ENCODE peak calls at places on chromosomes 6 and 20, in six cellular contexts. F, B, N, O, I and Q are unnamed samples.

GRCh38 chr6:144898052-144898689 is 613.0 kb downstream of the UTRN start:
- DNase-seq in F (no peak), B (peak), N (no peak), O (no peak), I (no peak), Q (no peak)

GRCh38 chr6:169427856-169428255 is 174.2 kb upstream of the THBS2 start:
- DNase-seq in F (peak), B (peak), N (peak), O (no peak), I (peak), Q (no peak)

GRCh38 chr20:38267251-38267650 is 6.7 kb upstream of the KIAA1755 start:
- DNase-seq in F (no peak), B (no peak), N (no peak), O (no peak), I (no peak), Q (no peak)

GRCh38 chr6:158911746-158912158 is 88.2 kb downstream of the RSPH3 start:
- DNase-seq in F (no peak), B (no peak), N (no peak), O (no peak), I (no peak), Q (no peak)

GRCh38 chr6:141261016-141261671 is 871.6 kb upstream of the GJE1 start:
- DNase-seq in F (peak), B (no peak), N (no peak), O (no peak), I (no peak), Q (no peak)

GRCh38 chr6:165219629-165220028 is 89.8 kb downstream of the C6orf118 start:
- DNase-seq in F (peak), B (no peak), N (no peak), O (no peak), I (no peak), Q (no peak)

GRCh38 chr6:167678102-167679101 is 148.3 kb upstream of the AFDN start:
- DNase-seq in F (no peak), B (no peak), N (peak), O (peak), I (peak), Q (no peak)

GRCh38 chr6:91135406-91135805 is 548.5 kb upstream of the MAP3K7 start:
- DNase-seq in F (no peak), B (no peak), N (no peak), O (no peak), I (no peak), Q (no peak)

GRCh38 chr6:108561742-108562502 is 1.2 kb downstream of the FOXO3 start:
- DNase-seq in F (peak), B (no peak), N (peak), O (no peak), I (peak), Q (peak)

GRCh38 chr6:14077193-14077853 is 40.2 kb upstream of the CD83 start:
- DNase-seq in F (no peak), B (no peak), N (no peak), O (no peak), I (no peak), Q (no peak)

GRCh38 chr6:50353603-50354002 is 303.9 kb upstream of the DEFB112 start:
- DNase-seq in F (no peak), B (no peak), N (no peak), O (peak), I (no peak), Q (no peak)

GRCh38 chr20:42150230-42150629 is 532.1 kb upstream of the CHD6 start:
- DNase-seq in F (no peak), B (no peak), N (no peak), O (no peak), I (no peak), Q (peak)

GRCh38 chr20:33663161-33664084 is 1.3 kb downstream of the C20orf144 start:
- DNase-seq in F (peak), B (no peak), N (peak), O (no peak), I (peak), Q (peak)

GRCh38 chr6:126112171-126112632 is 125.9 kb downstream of the TRMT11 start:
- DNase-seq in F (peak), B (no peak), N (no peak), O (no peak), I (no peak), Q (no peak)

GRCh38 chr20:33896509-33896908 is 85.4 kb downstream of the CHMP4B start:
- DNase-seq in F (no peak), B (no peak), N (no peak), O (no peak), I (peak), Q (no peak)

GRCh38 chr6:67496191-67496590 is 1138.9 kb upstream of the ADGRB3 start:
- DNase-seq in F (no peak), B (no peak), N (no peak), O (no peak), I (no peak), Q (no peak)

GRCh38 chr20:49619113-49620048 is 51.4 kb upstream of the PTGIS start:
- DNase-seq in F (no peak), B (no peak), N (no peak), O (no peak), I (no peak), Q (no peak)

GRCh38 chr20:49622243-49622642 is 54.3 kb upstream of the PTGIS start:
- DNase-seq in F (no peak), B (no peak), N (no peak), O (no peak), I (no peak), Q (no peak)

GRCh38 chr20:49624317-49624716 is 56.4 kb upstream of the PTGIS start:
- DNase-seq in F (no peak), B (no peak), N (no peak), O (no peak), I (no peak), Q (no peak)

GRCh38 chr20:49618289-49618688 is 50.4 kb upstream of the PTGIS start:
- DNase-seq in F (no peak), B (no peak), N (no peak), O (no peak), I (no peak), Q (no peak)

GRCh38 chr20:49620364-49621240 is 52.7 kb upstream of the PTGIS start:
- DNase-seq in F (no peak), B (no peak), N (no peak), O (no peak), I (no peak), Q (no peak)
- H3K4me3 ChIP-seq in F (no peak), B (no peak), N (no peak), O (no peak), I (no peak), Q (no peak)

GRCh38 chr20:35054804-35055203 is 37.8 kb downstream of the TRPC4AP start:
- DNase-seq in F (no peak), B (no peak), N (no peak), O (no peak), I (no peak), Q (no peak)

GRCh38 chr20:35058184-35058583 is 34.4 kb downstream of the TRPC4AP start:
- DNase-seq in F (no peak), B (no peak), N (no peak), O (no peak), I (no peak), Q (no peak)

GRCh38 chr20:35059612-35060011 is 33.0 kb downstream of the TRPC4AP start:
- DNase-seq in F (no peak), B (no peak), N (no peak), O (no peak), I (no peak), Q (no peak)

GRCh38 chr20:35059110-35059509 is 33.5 kb downstream of the TRPC4AP start:
- DNase-seq in F (no peak), B (no peak), N (no peak), O (no peak), I (no peak), Q (no peak)

DNA sequence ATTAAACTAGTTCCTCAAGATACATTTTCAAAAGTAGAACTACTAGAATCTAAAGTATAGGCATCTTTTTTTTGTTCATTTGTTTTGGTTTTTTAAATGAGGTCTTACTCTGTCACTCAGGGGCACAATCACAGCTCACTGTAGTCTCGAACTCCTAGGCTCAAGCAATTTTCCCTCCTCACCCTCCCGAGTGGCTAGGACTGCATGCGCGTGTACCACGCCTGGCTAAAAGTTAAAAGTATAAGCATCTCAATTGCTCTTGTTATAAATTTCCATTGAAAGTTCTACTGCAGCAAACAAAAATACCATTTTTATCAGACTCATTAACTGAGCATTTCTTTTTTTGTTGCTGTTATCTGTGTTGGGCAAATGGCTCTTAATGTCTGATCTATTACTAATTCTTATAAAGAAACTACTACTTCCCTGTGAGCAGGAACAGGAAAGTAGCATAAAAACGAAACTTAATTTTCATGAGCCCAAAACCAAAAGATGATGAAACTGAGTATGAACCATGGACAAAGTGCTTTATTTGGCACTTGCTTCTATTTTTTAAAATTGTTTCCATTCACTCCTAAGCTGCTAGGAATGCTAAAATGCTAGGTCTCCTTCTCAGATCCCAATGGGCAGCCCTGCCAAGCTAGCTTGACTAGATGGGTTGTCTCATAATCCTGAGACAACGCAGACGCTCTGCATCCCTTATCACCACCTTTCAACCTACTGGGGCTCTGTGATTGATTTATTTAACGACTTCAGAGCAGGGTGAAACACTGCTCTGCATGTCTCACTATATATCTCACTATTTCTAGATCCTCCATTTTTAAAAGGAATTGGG is 36.9 kb downstream of the TRPC4AP start:
- DNase-seq in F (peak), B (no peak), N (no peak), O (no peak), I (no peak), Q (no peak)
- H3K27ac ChIP-seq in F (peak), B (no peak), N (no peak), O (no peak), I (no peak), Q (peak)

GRCh38 chr20:49985157-49985556 is 2.4 kb downstream of the SNAI1 start:
- DNase-seq in F (peak), B (no peak), N (no peak), O (no peak), I (no peak), Q (no peak)
- H3K4me3 ChIP-seq in F (peak), B (peak), N (no peak), O (no peak), I (peak), Q (peak)

GRCh38 chr6:94027374-94027773 is 608.0 kb upstream of the EPHA7 start:
- DNase-seq in F (no peak), B (no peak), N (no peak), O (no peak), I (no peak), Q (no peak)
- H3K27ac ChIP-seq in F (no peak), B (no peak), N (no peak), O (no peak), I (no peak), Q (no peak)

GRCh38 chr6:142302427-142303190 is 802 bp downstream of the ADGRG6 start:
- DNase-seq in F (no peak), B (no peak), N (no peak), O (no peak), I (no peak), Q (no peak)
- H3K4me3 ChIP-seq in F (peak), B (peak), N (no peak), O (peak), I (peak), Q (peak)

GRCh38 chr6:111478064-111478476 is 4.9 kb downstream of the REV3L start:
- DNase-seq in F (peak), B (no peak), N (no peak), O (no peak), I (no peak), Q (no peak)
- H3K27ac ChIP-seq in F (peak), B (no peak), N (no peak), O (no peak), I (no peak), Q (peak)